ENCODE peak calls at places on chromosome 2, in five cellular contexts. Q is GM23338, O is GM23248, L is PC-9, B is HCT116. N is an unnamed sample. For H3K9me2, the result is how much of the 10 kb centered on the place peaks cover.

GRCh38 chr2:165863816-165864221 is 69.8 kb upstream of the GALNT3 start:
- DNase-seq in Q (peak), O (no peak), L (no peak), B (no peak), N (peak)

GRCh38 chr2:62382757-62383156 is 123.2 kb downstream of the TMEM17 start:
- DNase-seq in Q (no peak), O (peak), L (no peak), B (no peak), N (peak)

GRCh38 chr2:174011796-174012195 is 46.6 kb upstream of the SP3 start:
- DNase-seq in Q (no peak), O (no peak), L (no peak), B (no peak), N (no peak)

GRCh38 chr2:128421286-128421685 is 102.6 kb upstream of the HS6ST1 start:
- DNase-seq in Q (no peak), O (no peak), L (no peak), B (no peak), N (no peak)

GRCh38 chr2:210762604-210763588 is 206.5 kb downstream of the CPS1 start:
- DNase-seq in Q (peak), O (no peak), L (no peak), B (no peak), N (no peak)

GRCh38 chr2:119156105-119156890 is 2.3 kb downstream of the C1QL2 start:
- DNase-seq in Q (peak), O (peak), L (no peak), B (no peak), N (no peak)

GRCh38 chr2:6590442-6590841 is 275.3 kb downstream of the CMPK2 start:
- DNase-seq in Q (no peak), O (no peak), L (no peak), B (no peak), N (no peak)

GRCh38 chr2:230870544-230871360 is 6.0 kb downstream of the ITM2C start:
- DNase-seq in Q (no peak), O (no peak), L (peak), B (no peak), N (no peak)

GRCh38 chr2:11767779-11768178 is 21.3 kb downstream of the LPIN1 start:
- DNase-seq in Q (no peak), O (no peak), L (no peak), B (no peak), N (no peak)

GRCh38 chr2:241137276-241138190 is 11.7 kb downstream of the PASK start:
- DNase-seq in Q (no peak), O (no peak), L (no peak), B (no peak), N (no peak)

GRCh38 chr2:189412330-189412953 is 28.8 kb upstream of the WDR75 start:
- DNase-seq in Q (peak), O (peak), L (peak), B (peak), N (peak)

GRCh38 chr2:218722876-218723477 is 12.3 kb downstream of the TTLL4 start:
- DNase-seq in Q (no peak), O (no peak), L (no peak), B (no peak), N (no peak)
- H3K9me2 ChIP-seq in Q (under half), O (under half), L (under half), B (under half), N (under half)

GRCh38 chr2:37793004-37793403 is 121.6 kb upstream of the CDC42EP3 start:
- DNase-seq in Q (no peak), O (no peak), L (no peak), B (no peak), N (no peak)
- H3K27ac ChIP-seq in Q (no peak), O (no peak), L (no peak), B (no peak), N (no peak)

DNA sequence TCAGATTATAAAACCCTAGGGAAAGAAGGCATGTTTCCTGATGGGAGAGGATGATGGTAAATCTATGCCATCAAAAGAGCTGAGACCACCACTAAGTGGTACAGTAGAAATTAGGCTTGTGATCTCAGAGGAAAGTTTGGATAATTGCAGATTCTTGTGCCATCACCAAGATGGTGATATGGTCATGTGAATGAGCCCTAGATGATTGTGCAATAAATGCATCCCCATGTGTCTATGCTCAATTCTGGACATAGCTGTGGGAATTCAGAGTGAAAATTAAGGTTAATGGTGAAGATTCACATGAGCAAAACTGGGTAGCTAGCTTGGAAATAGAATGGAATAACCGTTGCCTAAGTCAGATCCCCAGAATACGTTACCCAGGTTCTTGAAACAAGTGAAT is 496.1 kb upstream of the FSIP2 start:
- DNase-seq in Q (no peak), O (no peak), L (no peak), B (no peak), N (no peak)
- H3K9me2 ChIP-seq in Q (under half), O (under half), L (under half), B (under half), N (under half)

GRCh38 chr2:96929245-96929925 is 57.0 kb downstream of the FAM178B start:
- DNase-seq in Q (no peak), O (no peak), L (no peak), B (no peak), N (no peak)

GRCh38 chr2:96926791-96927190 is 56.9 kb upstream of the SEMA4C start:
- DNase-seq in Q (no peak), O (no peak), L (no peak), B (no peak), N (no peak)

GRCh38 chr2:96927420-96928171 is 57.7 kb upstream of the SEMA4C start:
- DNase-seq in Q (no peak), O (peak), L (peak), B (no peak), N (no peak)

GRCh38 chr2:96926236-96926635 is 56.4 kb upstream of the SEMA4C start:
- DNase-seq in Q (no peak), O (no peak), L (no peak), B (no peak), N (no peak)

GRCh38 chr2:96928277-96928781 is 58.1 kb downstream of the FAM178B start:
- DNase-seq in Q (no peak), O (peak), L (no peak), B (no peak), N (no peak)
- H3K27ac ChIP-seq in Q (no peak), O (no peak), L (no peak), B (no peak), N (no peak)